ENCODE peak calls at places on chromosome X, in four cellular contexts. One of them, this sample, is unnamed.

GRCh38 chrX:17459596-17459995 is 84.6 kb downstream of the NHS start:
- DNase-seq in HFF-Myc: no peak
- DNase-seq in GM06990: no peak
- DNase-seq in ovary: no peak
- DNase-seq in this sample: no peak

GRCh38 chrX:150438165-150438564 is 75.0 kb downstream of the MAMLD1 start:
- DNase-seq in HFF-Myc: no peak
- DNase-seq in GM06990: no peak
- DNase-seq in ovary: no peak
- DNase-seq in this sample: no peak

GRCh38 chrX:38365939-38366338 is 13.5 kb downstream of the OTC start:
- DNase-seq in HFF-Myc: no peak
- DNase-seq in GM06990: no peak
- DNase-seq in ovary: no peak
- DNase-seq in this sample: no peak

GRCh38 chrX:110173192-110174175 is 144.4 kb downstream of the AMMECR1 start:
- DNase-seq in HFF-Myc: no peak
- DNase-seq in GM06990: no peak
- DNase-seq in ovary: no peak
- DNase-seq in this sample: no peak

GRCh38 chrX:112766774-112767173 is 73.9 kb downstream of the AMOT start:
- DNase-seq in HFF-Myc: no peak
- DNase-seq in GM06990: no peak
- DNase-seq in ovary: no peak
- DNase-seq in this sample: no peak

GRCh38 chrX:73987166-73987565 is 316.8 kb upstream of the ZCCHC13 start:
- DNase-seq in HFF-Myc: no peak
- DNase-seq in GM06990: no peak
- DNase-seq in ovary: no peak
- DNase-seq in this sample: no peak

GRCh38 chrX:78199851-78200250 is 60.4 kb upstream of the TAF9B start:
- DNase-seq in HFF-Myc: peak
- DNase-seq in GM06990: no peak
- DNase-seq in ovary: no peak
- DNase-seq in this sample: no peak

GRCh38 chrX:74923942-74924448 is 1.3 kb downstream of the NEXMIF start:
- DNase-seq in HFF-Myc: no peak
- DNase-seq in GM06990: peak
- DNase-seq in ovary: peak
- DNase-seq in this sample: peak

GRCh38 chrX:3345281-3346081 is 971 bp downstream of the MXRA5 start:
- DNase-seq in HFF-Myc: no peak
- DNase-seq in GM06990: no peak
- DNase-seq in ovary: peak
- DNase-seq in this sample: peak

GRCh38 chrX:3351287-3351686 is 4.8 kb upstream of the MXRA5 start:
- DNase-seq in HFF-Myc: no peak
- DNase-seq in GM06990: no peak
- DNase-seq in ovary: no peak
- DNase-seq in this sample: no peak

GRCh38 chrX:3348191-3348590 is 1.7 kb upstream of the MXRA5 start:
- DNase-seq in HFF-Myc: no peak
- DNase-seq in GM06990: no peak
- DNase-seq in ovary: no peak
- DNase-seq in this sample: no peak

GRCh38 chrX:3346436-3347329 is at the start of gene MXRA5:
- DNase-seq in HFF-Myc: no peak
- DNase-seq in GM06990: no peak
- DNase-seq in ovary: no peak
- DNase-seq in this sample: peak
- H3K4me3 ChIP-seq in HFF-Myc: peak
- H3K4me3 ChIP-seq in GM06990: no peak
- H3K4me3 ChIP-seq in ovary: peak
- H3K4me3 ChIP-seq in this sample: peak

DNA sequence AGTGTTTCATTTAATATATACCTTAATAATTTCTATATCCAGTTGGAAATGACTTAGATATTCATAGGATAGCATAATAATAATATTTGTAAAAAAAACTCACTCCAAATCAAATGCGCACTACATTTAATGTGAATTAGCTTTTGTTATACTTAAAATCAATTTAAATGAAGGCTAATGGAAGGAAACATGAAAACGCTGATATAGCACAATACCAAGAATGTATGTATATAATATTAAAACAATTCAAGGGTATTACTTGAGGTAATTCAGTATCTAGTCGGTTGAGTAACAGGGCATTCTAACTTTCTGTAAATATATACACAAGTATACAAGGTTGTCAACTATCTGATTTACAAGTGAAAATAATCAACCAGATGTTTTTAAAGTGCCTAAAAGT is 307.1 kb upstream of the TEX13C start:
- DNase-seq in HFF-Myc: no peak
- DNase-seq in GM06990: no peak
- DNase-seq in ovary: no peak
- DNase-seq in this sample: no peak
- H3K4me3 ChIP-seq in HFF-Myc: no peak
- H3K4me3 ChIP-seq in GM06990: no peak
- H3K4me3 ChIP-seq in ovary: no peak
- H3K4me3 ChIP-seq in this sample: no peak

DNA sequence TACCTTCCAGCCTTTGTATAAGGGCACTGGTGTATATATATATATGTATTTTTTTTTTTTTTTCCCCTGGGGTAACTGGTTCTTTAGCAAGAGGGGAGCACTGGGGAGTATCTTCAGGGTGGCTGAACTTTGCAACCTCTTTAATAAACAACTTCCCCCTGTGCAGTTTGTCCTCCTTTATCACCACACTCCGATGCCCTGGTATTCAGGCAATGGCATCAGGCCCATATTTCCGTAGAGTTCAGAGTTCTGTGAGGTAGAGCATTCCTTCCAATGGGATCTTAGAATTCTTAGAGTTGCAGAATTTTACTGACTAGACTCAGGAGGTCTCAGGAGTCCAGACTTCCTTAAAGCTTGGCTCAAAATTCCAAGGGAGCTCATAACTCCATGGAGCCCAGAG is 24.6 kb downstream of the NYX start:
- DNase-seq in HFF-Myc: no peak
- DNase-seq in GM06990: no peak
- DNase-seq in ovary: no peak
- DNase-seq in this sample: no peak
- H3K4me3 ChIP-seq in HFF-Myc: no peak
- H3K4me3 ChIP-seq in GM06990: no peak
- H3K4me3 ChIP-seq in ovary: no peak
- H3K4me3 ChIP-seq in this sample: no peak

GRCh38 chrX:48705876-48706275 is 9.3 kb downstream of the SUV39H1 start:
- DNase-seq in HFF-Myc: no peak
- DNase-seq in GM06990: no peak
- DNase-seq in ovary: no peak
- DNase-seq in this sample: no peak

GRCh38 chrX:48703228-48703627 is 6.7 kb downstream of the SUV39H1 start:
- DNase-seq in HFF-Myc: no peak
- DNase-seq in GM06990: no peak
- DNase-seq in ovary: no peak
- DNase-seq in this sample: no peak

GRCh38 chrX:48702032-48702431 is 5.5 kb downstream of the SUV39H1 start:
- DNase-seq in HFF-Myc: no peak
- DNase-seq in GM06990: no peak
- DNase-seq in ovary: no peak
- DNase-seq in this sample: no peak

GRCh38 chrX:48702716-48703115 is 6.2 kb downstream of the SUV39H1 start:
- DNase-seq in HFF-Myc: no peak
- DNase-seq in GM06990: no peak
- DNase-seq in ovary: no peak
- DNase-seq in this sample: no peak

DNA sequence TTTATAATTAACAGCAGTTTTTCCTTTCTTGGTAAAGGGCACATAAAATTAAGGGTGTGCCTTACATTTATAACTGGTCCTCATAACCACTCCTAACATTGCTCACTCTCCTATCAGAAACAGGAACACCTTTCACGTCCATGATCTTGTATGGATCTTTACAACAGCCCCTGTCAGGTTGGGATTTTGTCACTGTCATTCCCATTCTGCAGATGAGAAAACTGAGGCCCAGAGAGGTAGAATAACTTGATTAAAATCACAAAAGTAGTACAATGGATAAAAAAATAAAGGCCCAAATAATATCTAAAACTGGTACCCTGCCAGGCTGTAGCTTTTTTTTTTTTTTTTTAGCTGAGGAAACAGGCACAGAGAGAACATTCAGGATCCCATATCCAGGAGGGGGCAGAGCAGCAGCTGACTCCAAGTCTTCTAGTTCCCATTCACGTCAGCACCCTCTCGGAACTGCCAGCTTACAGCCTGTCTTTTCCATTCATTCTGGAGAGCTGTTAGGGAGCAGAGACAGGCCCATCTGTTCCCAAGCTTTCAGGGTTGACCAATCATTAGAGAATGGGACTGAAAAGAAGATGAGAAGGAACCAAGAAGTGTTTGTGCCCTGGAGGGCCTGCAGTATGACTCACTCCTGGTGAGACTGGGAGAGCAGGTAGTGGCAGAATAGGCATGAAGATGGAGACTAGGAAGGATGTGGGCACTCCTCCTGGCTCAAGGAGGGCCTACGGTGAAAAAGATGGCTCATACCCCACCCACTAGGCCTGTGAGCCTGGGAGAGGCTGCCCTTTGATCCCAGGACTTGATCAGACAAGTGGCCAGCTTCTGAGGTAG is 7.3 kb downstream of the SUV39H1 start:
- DNase-seq in HFF-Myc: no peak
- DNase-seq in GM06990: no peak
- DNase-seq in ovary: no peak
- DNase-seq in this sample: no peak
- H3K4me3 ChIP-seq in HFF-Myc: no peak
- H3K4me3 ChIP-seq in GM06990: no peak
- H3K4me3 ChIP-seq in ovary: no peak
- H3K4me3 ChIP-seq in this sample: no peak